ENCODE peak calls at places on chromosomes 2 and 18, in four cellular contexts. One of them, this sample, is unnamed.
A peak's percentile ranks its signal among the peaks of the same experiment; 100 is the strongest.

GRCh38 chr2:49113046-49113445 is 41.3 kb downstream of the FSHR start:
- DNase-seq in K562: no peak
- DNase-seq in HepG2: no peak
- DNase-seq in SK-N-SH: peak; percentile 5
- DNase-seq in this sample: no peak

GRCh38 chr2:190068764-190069163 is 6.2 kb upstream of the MSTN start:
- DNase-seq in K562: no peak
- DNase-seq in HepG2: no peak
- DNase-seq in SK-N-SH: no peak
- DNase-seq in this sample: no peak

GRCh38 chr18:46497129-46497528 is 159.9 kb downstream of the LOXHD1 start:
- DNase-seq in HepG2: peak; percentile 10
- DNase-seq in SK-N-SH: no peak
- DNase-seq in K562: peak; percentile 22
- DNase-seq in this sample: peak; percentile 82

GRCh38 chr18:525066-525797 is 24.7 kb upstream of the COLEC12 start:
- DNase-seq in HepG2: no peak
- DNase-seq in K562: peak; percentile 20
- DNase-seq in SK-N-SH: no peak
- DNase-seq in this sample: no peak

GRCh38 chr2:187233811-187234210 is 214.2 kb downstream of the CALCRL start:
- DNase-seq in SK-N-SH: no peak
- DNase-seq in K562: no peak
- DNase-seq in HepG2: no peak
- DNase-seq in this sample: no peak

GRCh38 chr2:238290079-238290478 is 1.7 kb upstream of the PER2 start:
- DNase-seq in K562: peak; percentile 29
- DNase-seq in HepG2: peak; percentile 83
- DNase-seq in SK-N-SH: no peak
- DNase-seq in this sample: peak; percentile 55

GRCh38 chr2:66547887-66548286 is 113.0 kb downstream of the MEIS1 start:
- DNase-seq in HepG2: no peak
- DNase-seq in SK-N-SH: no peak
- DNase-seq in K562: no peak
- DNase-seq in this sample: no peak

GRCh38 chr2:45892236-45892701 is 240.8 kb downstream of the PRKCE start:
- DNase-seq in K562: no peak
- DNase-seq in HepG2: no peak
- DNase-seq in SK-N-SH: no peak
- DNase-seq in this sample: no peak

GRCh38 chr2:238306680-238306998 is 13.7 kb upstream of the TRAF3IP1 start:
- DNase-seq in SK-N-SH: no peak
- DNase-seq in K562: no peak
- DNase-seq in HepG2: no peak
- DNase-seq in this sample: no peak

GRCh38 chr18:79902075-79902474 is 49.4 kb downstream of the SLC66A2 start:
- DNase-seq in K562: no peak
- DNase-seq in HepG2: no peak
- DNase-seq in SK-N-SH: no peak
- DNase-seq in this sample: no peak

GRCh38 chr18:13199169-13199568 is 19.4 kb upstream of the LDLRAD4 start:
- DNase-seq in HepG2: no peak
- DNase-seq in SK-N-SH: no peak
- DNase-seq in K562: no peak
- DNase-seq in this sample: no peak

GRCh38 chr2:124286089-124286783 is 261.1 kb downstream of the CNTNAP5 start:
- DNase-seq in K562: no peak
- DNase-seq in SK-N-SH: no peak
- DNase-seq in HepG2: no peak
- DNase-seq in this sample: no peak

GRCh38 chr18:5451871-5452270 is 91.9 kb downstream of the EPB41L3 start:
- DNase-seq in SK-N-SH: no peak
- DNase-seq in K562: no peak
- DNase-seq in HepG2: no peak
- DNase-seq in this sample: no peak

GRCh38 chr2:19114754-19115231 is 243.6 kb downstream of the OSR1 start:
- DNase-seq in HepG2: no peak
- DNase-seq in SK-N-SH: no peak
- DNase-seq in K562: no peak
- DNase-seq in this sample: no peak

GRCh38 chr2:197079832-197080555 is 153.5 kb upstream of the PGAP1 start:
- DNase-seq in HepG2: no peak
- DNase-seq in SK-N-SH: peak; percentile 59
- DNase-seq in K562: no peak
- DNase-seq in this sample: no peak

GRCh38 chr2:66494708-66495107 is 59.8 kb downstream of the MEIS1 start:
- DNase-seq in HepG2: peak; percentile 16
- DNase-seq in SK-N-SH: no peak
- DNase-seq in K562: peak; percentile 30
- DNase-seq in this sample: no peak

GRCh38 chr18:22847392-22847791 is 85.7 kb upstream of the RBBP8 start:
- DNase-seq in SK-N-SH: no peak
- DNase-seq in HepG2: no peak
- DNase-seq in K562: no peak
- DNase-seq in this sample: no peak

GRCh38 chr18:22844643-22845042 is 88.5 kb upstream of the RBBP8 start:
- DNase-seq in SK-N-SH: no peak
- DNase-seq in HepG2: no peak
- DNase-seq in K562: no peak
- DNase-seq in this sample: no peak

GRCh38 chr18:22847867-22848451 is 85.2 kb upstream of the RBBP8 start:
- DNase-seq in K562: no peak
- DNase-seq in HepG2: no peak
- DNase-seq in SK-N-SH: no peak
- DNase-seq in this sample: no peak

GRCh38 chr18:22846697-22847096 is 86.4 kb upstream of the RBBP8 start:
- DNase-seq in HepG2: no peak
- DNase-seq in K562: no peak
- DNase-seq in SK-N-SH: peak; percentile 7
- DNase-seq in this sample: no peak

GRCh38 chr18:22846088-22846683 is 86.9 kb upstream of the RBBP8 start:
- DNase-seq in HepG2: peak; percentile 21
- DNase-seq in K562: peak; percentile 34
- DNase-seq in SK-N-SH: peak; percentile 35
- DNase-seq in this sample: no peak
- TF ChIP-seq FOXJ3 in HepG2: no peak
- TF ChIP-seq FOXJ3 in K562: no peak
- TF ChIP-seq FOXJ3 in SK-N-SH: no peak
- TF ChIP-seq FOXJ3 in this sample: no peak

DNA sequence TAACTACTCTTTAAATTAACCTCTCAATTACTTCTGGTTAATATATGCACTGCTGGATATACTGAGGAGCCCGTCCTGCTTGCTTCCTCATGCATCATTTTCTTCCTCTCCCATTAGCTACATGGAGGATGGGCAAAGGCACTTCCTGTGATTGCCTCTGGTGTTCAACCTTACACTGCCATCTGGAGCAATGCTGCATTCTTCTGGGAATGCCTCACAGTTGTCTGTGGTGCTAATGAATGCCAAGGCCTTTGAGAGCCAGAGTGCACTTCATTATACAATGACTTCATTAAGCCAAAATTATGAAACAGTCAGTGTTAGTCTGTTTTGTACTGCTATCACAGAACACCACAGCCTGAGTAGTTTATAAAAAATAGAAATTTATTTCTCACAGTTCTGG is 134.8 kb upstream of the DOCK10 start:
- DNase-seq in K562: no peak
- DNase-seq in SK-N-SH: no peak
- DNase-seq in HepG2: no peak
- DNase-seq in this sample: no peak
- TF ChIP-seq FOXJ3 in K562: no peak
- TF ChIP-seq FOXJ3 in SK-N-SH: no peak
- TF ChIP-seq FOXJ3 in HepG2: no peak
- TF ChIP-seq FOXJ3 in this sample: no peak

GRCh38 chr18:2914844-2915243 is 68.0 kb downstream of the EMILIN2 start:
- DNase-seq in K562: no peak
- DNase-seq in HepG2: no peak
- DNase-seq in SK-N-SH: no peak
- DNase-seq in this sample: no peak

GRCh38 chr18:2914185-2914584 is 67.4 kb downstream of the EMILIN2 start:
- DNase-seq in SK-N-SH: no peak
- DNase-seq in K562: no peak
- DNase-seq in HepG2: no peak
- DNase-seq in this sample: no peak

GRCh38 chr18:2913398-2914005 is 66.7 kb downstream of the EMILIN2 start:
- DNase-seq in SK-N-SH: no peak
- DNase-seq in HepG2: no peak
- DNase-seq in K562: no peak
- DNase-seq in this sample: no peak

GRCh38 chr18:2917255-2918047 is 70.6 kb downstream of the EMILIN2 start:
- DNase-seq in SK-N-SH: no peak
- DNase-seq in HepG2: no peak
- DNase-seq in K562: no peak
- DNase-seq in this sample: no peak

GRCh38 chr18:2916184-2916583 is 69.4 kb downstream of the EMILIN2 start:
- DNase-seq in K562: no peak
- DNase-seq in HepG2: no peak
- DNase-seq in SK-N-SH: no peak
- DNase-seq in this sample: no peak
- TF ChIP-seq FOXJ3 in K562: no peak
- TF ChIP-seq FOXJ3 in HepG2: no peak
- TF ChIP-seq FOXJ3 in SK-N-SH: no peak
- TF ChIP-seq FOXJ3 in this sample: no peak

DNA sequence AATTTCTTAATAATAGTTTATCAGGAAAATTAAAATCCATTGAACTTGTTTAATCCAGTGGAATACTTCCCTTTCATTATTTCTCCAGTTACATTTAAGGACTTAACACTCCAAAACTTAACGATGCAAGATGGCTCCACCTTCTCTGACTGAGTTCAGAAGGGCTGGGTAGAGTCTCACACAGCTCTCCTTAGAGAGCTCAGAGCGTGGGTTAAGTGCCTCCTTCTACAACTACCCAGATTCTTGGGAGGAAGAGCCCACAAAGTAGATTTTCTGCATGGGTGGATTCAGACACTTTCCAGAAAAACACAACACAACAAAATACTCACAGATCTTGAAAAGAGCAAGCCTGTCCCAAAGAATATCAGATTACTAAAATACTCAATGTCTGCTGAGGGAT is 130.6 kb downstream of the THADA start:
- DNase-seq in HepG2: no peak
- DNase-seq in K562: no peak
- DNase-seq in SK-N-SH: no peak
- DNase-seq in this sample: no peak
- TF ChIP-seq FOXJ3 in HepG2: no peak
- TF ChIP-seq FOXJ3 in K562: no peak
- TF ChIP-seq FOXJ3 in SK-N-SH: no peak
- TF ChIP-seq FOXJ3 in this sample: no peak

GRCh38 chr2:182522428-182522896 is 95.6 kb upstream of the PDE1A start:
- DNase-seq in K562: no peak
- DNase-seq in HepG2: no peak
- DNase-seq in SK-N-SH: no peak
- DNase-seq in this sample: no peak
- TF ChIP-seq FOXJ3 in K562: no peak
- TF ChIP-seq FOXJ3 in HepG2: no peak
- TF ChIP-seq FOXJ3 in SK-N-SH: no peak
- TF ChIP-seq FOXJ3 in this sample: no peak

GRCh38 chr18:31040982-31041345 is 1.6 kb downstream of the DSC3 start:
- DNase-seq in SK-N-SH: peak; percentile 9
- DNase-seq in HepG2: no peak
- DNase-seq in K562: no peak
- DNase-seq in this sample: peak; percentile 28
- TF ChIP-seq FOXJ3 in SK-N-SH: no peak
- TF ChIP-seq FOXJ3 in HepG2: no peak
- TF ChIP-seq FOXJ3 in K562: no peak
- TF ChIP-seq FOXJ3 in this sample: no peak

GRCh38 chr2:213034578-213034977 is 116.8 kb downstream of the IKZF2 start:
- DNase-seq in SK-N-SH: no peak
- DNase-seq in K562: no peak
- DNase-seq in HepG2: no peak
- DNase-seq in this sample: no peak

GRCh38 chr2:213042262-213042661 is 109.2 kb downstream of the IKZF2 start:
- DNase-seq in HepG2: no peak
- DNase-seq in SK-N-SH: no peak
- DNase-seq in K562: no peak
- DNase-seq in this sample: no peak

DNA sequence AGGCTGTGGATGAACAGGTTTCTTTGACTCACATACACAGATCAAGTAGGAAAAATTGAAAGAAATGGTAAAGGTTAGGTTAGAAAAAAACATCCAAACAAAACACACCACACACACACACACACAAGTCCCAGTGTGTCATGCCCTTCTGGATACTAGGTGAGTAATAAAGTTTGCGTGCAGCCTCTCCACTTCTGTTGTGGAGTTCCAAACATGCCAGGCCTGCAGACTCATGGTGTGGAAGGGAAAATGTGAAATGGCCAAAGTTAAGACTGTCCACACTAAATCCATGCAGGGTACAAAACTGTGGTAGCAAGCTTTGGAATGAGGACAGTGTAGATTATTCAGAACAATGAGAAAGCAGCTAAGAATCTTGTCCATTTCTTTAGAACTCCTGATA is 114.6 kb downstream of the IKZF2 start:
- DNase-seq in HepG2: no peak
- DNase-seq in SK-N-SH: no peak
- DNase-seq in K562: no peak
- DNase-seq in this sample: no peak
- TF ChIP-seq FOXJ3 in HepG2: no peak
- TF ChIP-seq FOXJ3 in SK-N-SH: no peak
- TF ChIP-seq FOXJ3 in K562: no peak
- TF ChIP-seq FOXJ3 in this sample: no peak

GRCh38 chr2:26615336-26616031 is 25.7 kb downstream of the CIB4 start:
- DNase-seq in HepG2: no peak
- DNase-seq in SK-N-SH: peak; percentile 45
- DNase-seq in K562: peak; percentile 13
- DNase-seq in this sample: peak; percentile 44

GRCh38 chr2:26612522-26613240 is 28.5 kb downstream of the CIB4 start:
- DNase-seq in K562: no peak
- DNase-seq in HepG2: no peak
- DNase-seq in SK-N-SH: peak; percentile 26
- DNase-seq in this sample: no peak

GRCh38 chr2:26612034-26612433 is 29.1 kb downstream of the CIB4 start:
- DNase-seq in SK-N-SH: peak; percentile 11
- DNase-seq in HepG2: no peak
- DNase-seq in K562: no peak
- DNase-seq in this sample: no peak

GRCh38 chr2:26614205-26615128 is 26.7 kb downstream of the CIB4 start:
- DNase-seq in K562: no peak
- DNase-seq in SK-N-SH: peak; percentile 15
- DNase-seq in HepG2: no peak
- DNase-seq in this sample: no peak

GRCh38 chr2:26613241-26614204 is 27.6 kb downstream of the CIB4 start:
- DNase-seq in HepG2: no peak
- DNase-seq in SK-N-SH: peak; percentile 74
- DNase-seq in K562: no peak
- DNase-seq in this sample: no peak
- TF ChIP-seq FOXJ3 in HepG2: no peak
- TF ChIP-seq FOXJ3 in SK-N-SH: no peak
- TF ChIP-seq FOXJ3 in K562: no peak
- TF ChIP-seq FOXJ3 in this sample: no peak